ENCODE peak calls at places on chromosomes 5 and 9, in four cellular contexts. D is K562, L is GM12878, X is HepG2. O is an unnamed sample.

GRCh38 chr5:40486437-40487270 is 193.1 kb upstream of the PTGER4 start:
- DNase-seq in D (no peak), L (peak; percentile 82), X (no peak), O (no peak)

GRCh38 chr9:103574056-103574455 is 520.1 kb upstream of the SMC2 start:
- DNase-seq in D (no peak), L (no peak), X (no peak), O (no peak)

GRCh38 chr5:16806691-16807433 is 129.2 kb downstream of the MYO10 start:
- DNase-seq in D (no peak), L (no peak), X (no peak), O (no peak)

GRCh38 chr5:63963080-63963735 is 963 bp upstream of the HTR1A start:
- DNase-seq in D (peak; percentile 64), L (peak; percentile 1), X (peak; percentile 56), O (peak; percentile 48)

GRCh38 chr9:32866292-32866691 is 83.0 kb downstream of the TMEM215 start:
- DNase-seq in D (no peak), L (no peak), X (no peak), O (no peak)

GRCh38 chr5:78526049-78526525 is 122.5 kb downstream of the LHFPL2 start:
- DNase-seq in D (peak; percentile 55), L (peak; percentile 48), X (no peak), O (no peak)

GRCh38 chr5:135026645-135027317 is 7.2 kb downstream of the PITX1 start:
- DNase-seq in D (no peak), L (no peak), X (no peak), O (peak; percentile 23)

GRCh38 chr5:44626846-44627245 is 181.9 kb upstream of the MRPS30 start:
- DNase-seq in D (no peak), L (no peak), X (no peak), O (no peak)

GRCh38 chr5:69331528-69332445 is 814 bp downstream of the CCDC125 start:
- DNase-seq in D (no peak), L (no peak), X (peak; percentile 86), O (no peak)

GRCh38 chr5:133297293-133297692 is 245.5 kb downstream of the HSPA4 start:
- DNase-seq in D (no peak), L (no peak), X (no peak), O (no peak)

GRCh38 chr5:176803027-176803942 is 7.1 kb upstream of the UNC5A start:
- DNase-seq in D (no peak), L (no peak), X (no peak), O (no peak)

GRCh38 chr5:100992354-100992753 is 89.3 kb upstream of the ST8SIA4 start:
- DNase-seq in D (no peak), L (no peak), X (no peak), O (no peak)

GRCh38 chr5:171342362-171343111 is 33.5 kb downstream of the TLX3 start:
- DNase-seq in D (peak; percentile 71), L (no peak), X (peak; percentile 52), O (peak; percentile 79)

GRCh38 chr5:64140018-64140417 is 25.6 kb upstream of the RNF180 start:
- DNase-seq in D (no peak), L (no peak), X (no peak), O (no peak)

GRCh38 chr5:1004598-1005361 is 3.8 kb upstream of the NKD2 start:
- DNase-seq in D (peak; percentile 88), L (no peak), X (no peak), O (peak; percentile 54)

GRCh38 chr5:172564187-172564586 is 76.9 kb upstream of the NEURL1B start:
- DNase-seq in D (no peak), L (no peak), X (peak; percentile 58), O (no peak)

GRCh38 chr9:124467410-124468060 is 17.3 kb downstream of the ADGRD2 start:
- DNase-seq in D (no peak), L (no peak), X (no peak), O (no peak)

GRCh38 chr9:91727316-91727861 is 222.6 kb downstream of the ROR2 start:
- DNase-seq in D (peak; percentile 69), L (no peak), X (peak; percentile 41), O (peak; percentile 74)

GRCh38 chr9:83032065-83032625 is 30.8 kb downstream of the RASEF start:
- DNase-seq in D (no peak), L (no peak), X (no peak), O (no peak)

GRCh38 chr9:128339761-128340690 is at the start of gene SLC27A4:
- DNase-seq in D (peak; percentile 96), L (peak; percentile 61), X (peak; percentile 70), O (peak; percentile 90)

GRCh38 chr5:123545506-123545905 is 33.5 kb downstream of the CSNK1G3 start:
- DNase-seq in D (peak; percentile 45), L (no peak), X (no peak), O (peak; percentile 12)

GRCh38 chr5:96142786-96143434 is 181.3 kb upstream of the ELL2 start:
- DNase-seq in D (no peak), L (no peak), X (no peak), O (no peak)

GRCh38 chr9:110996436-110997224 is 41.6 kb downstream of the LPAR1 start:
- DNase-seq in D (no peak), L (no peak), X (no peak), O (no peak)

DNA sequence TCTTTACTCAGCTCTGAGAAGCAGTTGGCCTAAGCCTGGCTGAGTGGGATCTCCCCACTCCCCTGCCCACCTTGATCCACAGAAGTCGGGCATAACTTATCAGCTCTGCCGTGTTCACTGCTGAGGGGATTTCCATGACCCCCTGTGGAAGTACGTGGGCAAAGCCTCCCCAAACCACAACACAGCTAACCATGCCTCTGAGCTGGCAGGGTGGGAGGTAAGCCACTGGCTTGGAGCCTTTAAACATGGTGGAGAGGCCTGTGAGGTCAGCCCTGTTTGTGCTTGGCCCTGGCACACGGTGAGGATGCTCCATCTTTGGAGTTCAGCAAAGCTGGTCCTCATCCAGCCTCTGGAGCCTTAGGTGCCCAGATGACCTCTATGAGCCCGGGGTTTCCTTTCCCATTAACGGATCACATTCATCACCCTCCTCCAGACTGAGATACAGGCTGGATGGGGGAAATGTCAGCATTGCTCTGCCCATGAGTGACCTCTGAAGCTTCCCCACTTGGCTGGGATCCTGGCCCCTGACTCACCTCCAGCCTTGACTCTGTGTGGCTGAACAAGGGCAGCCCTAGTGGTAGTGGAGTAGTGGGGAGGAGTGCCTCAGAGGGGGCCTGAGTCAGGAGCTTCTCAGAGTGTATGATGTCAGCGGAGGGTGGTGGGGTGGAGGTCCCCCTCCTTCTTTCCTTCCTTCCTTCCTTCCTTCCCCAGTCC is 6.2 kb downstream of the PDLIM4 start:
- DNase-seq in D (peak; percentile 72), L (no peak), X (no peak), O (no peak)
- TF ChIP-seq BHLHE40 in D (no peak), L (no peak), X (no peak), O (no peak)

GRCh38 chr5:141969783-141970741 is 1.2 kb downstream of the RNF14 start:
- DNase-seq in D (peak; percentile 93), L (peak; percentile 57), X (no peak), O (peak; percentile 36)

GRCh38 chr5:141966963-141967333 is 2.0 kb upstream of the RNF14 start:
- DNase-seq in D (no peak), L (no peak), X (no peak), O (no peak)

GRCh38 chr5:141965071-141965470 is 3.8 kb upstream of the RNF14 start:
- DNase-seq in D (no peak), L (no peak), X (no peak), O (no peak)

GRCh38 chr5:141966275-141966962 is 2.5 kb upstream of the RNF14 start:
- DNase-seq in D (no peak), L (no peak), X (peak; percentile 22), O (no peak)

DNA sequence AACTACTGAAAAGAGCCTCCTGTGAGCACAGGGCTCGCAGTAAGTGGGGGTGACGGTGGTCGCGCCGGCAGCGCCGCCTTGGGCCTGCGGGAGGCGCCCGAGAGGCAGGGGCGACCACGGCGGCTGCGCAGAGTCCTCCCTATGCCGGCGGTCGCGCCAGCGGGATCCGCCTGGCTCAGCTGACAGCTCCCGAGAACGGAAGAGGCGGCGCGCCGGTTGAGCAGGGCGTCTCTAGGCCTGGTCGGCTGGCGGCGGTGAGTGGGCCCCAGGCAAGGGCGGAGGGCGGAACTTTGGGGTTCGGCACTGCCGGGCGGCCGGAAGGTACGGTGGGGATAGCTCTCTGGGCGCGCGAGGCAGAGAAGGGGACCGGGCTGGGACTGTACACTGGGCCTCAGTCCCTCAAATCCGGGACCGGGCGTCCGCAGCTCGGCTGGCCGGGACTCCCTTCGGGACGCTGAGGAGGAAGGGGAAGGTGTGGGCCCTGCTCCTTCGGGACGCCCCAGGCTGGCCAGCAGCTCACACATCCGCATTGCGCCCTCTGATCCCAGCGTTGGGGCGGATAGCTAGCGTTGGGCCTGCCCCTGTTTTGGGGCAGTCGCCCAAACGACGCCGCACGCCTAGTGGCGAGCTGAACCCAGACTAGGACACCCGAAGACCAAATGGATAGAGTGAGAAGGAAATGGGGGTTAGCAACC is at the start of gene RNF14:
- DNase-seq in D (peak; percentile 97), L (peak; percentile 74), X (peak; percentile 87), O (peak; percentile 95)
- TF ChIP-seq FOXM1 in D (no peak), L (no peak), X (no peak), O (no peak)

DNA sequence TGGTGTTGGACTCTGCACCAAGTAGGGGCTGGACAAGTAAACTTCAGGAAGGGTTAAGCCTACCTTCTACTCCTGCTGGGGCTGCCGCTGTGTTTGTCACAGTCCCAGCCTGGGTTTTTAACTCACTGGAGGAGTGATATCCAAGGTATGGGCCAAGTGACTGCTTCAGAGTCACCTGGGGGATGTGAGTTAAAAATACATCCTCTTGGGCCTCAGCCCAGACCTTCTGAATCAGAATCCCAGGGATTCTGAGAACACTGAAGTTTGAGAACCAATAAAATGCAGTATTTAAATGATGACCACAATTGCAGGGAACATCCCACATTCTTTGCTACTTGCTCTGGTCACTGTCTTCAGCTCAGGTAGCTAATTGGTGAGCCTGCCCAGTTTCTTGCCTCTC is 95.1 kb upstream of the DNAH5 start:
- DNase-seq in D (no peak), L (no peak), X (no peak), O (no peak)
- TF ChIP-seq BHLHE40 in D (no peak), L (no peak), X (no peak), O (no peak)

GRCh38 chr9:109737295-109737694 is 42.7 kb upstream of the PALM2AKAP2 start:
- DNase-seq in D (no peak), L (no peak), X (no peak), O (no peak)

GRCh38 chr9:109745335-109746283 is 34.4 kb upstream of the PALM2AKAP2 start:
- DNase-seq in D (no peak), L (no peak), X (no peak), O (peak; percentile 55)

GRCh38 chr9:109739760-109740159 is 40.2 kb upstream of the PALM2AKAP2 start:
- DNase-seq in D (no peak), L (no peak), X (peak; percentile 26), O (no peak)

GRCh38 chr9:109742759-109743388 is 37.1 kb upstream of the PALM2AKAP2 start:
- DNase-seq in D (no peak), L (no peak), X (no peak), O (no peak)
- TF ChIP-seq FOXM1 in D (no peak), L (no peak), X (no peak), O (no peak)

GRCh38 chr9:79057576-79057975 is 514.2 kb upstream of the TLE4 start:
- DNase-seq in D (no peak), L (no peak), X (no peak), O (no peak)

GRCh38 chr9:79060726-79061125 is 511.0 kb upstream of the TLE4 start:
- DNase-seq in D (no peak), L (no peak), X (no peak), O (no peak)

DNA sequence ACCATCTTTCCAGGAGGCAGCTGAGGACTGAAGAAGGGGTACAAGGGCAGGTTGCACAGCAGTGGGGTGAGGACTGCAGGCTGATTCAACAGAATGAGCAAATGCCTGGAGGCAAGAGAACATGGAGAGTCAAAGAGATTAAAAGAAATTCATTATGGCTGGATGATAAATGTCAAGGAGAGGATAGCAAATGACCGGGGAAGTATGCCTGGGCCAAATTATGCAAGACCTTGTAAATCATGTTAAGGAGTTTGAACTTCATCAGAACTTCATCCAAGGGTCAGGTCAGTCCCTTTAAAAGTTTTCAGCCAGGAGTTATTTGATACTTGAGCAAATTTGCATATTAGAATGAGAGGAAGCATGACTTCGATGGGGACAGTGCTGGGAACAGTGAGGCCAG is 510.0 kb upstream of the TLE4 start:
- DNase-seq in D (no peak), L (no peak), X (no peak), O (no peak)
- TF ChIP-seq BHLHE40 in D (no peak), L (no peak), X (no peak), O (no peak)

O was measured in HEK293T.